ENCODE peak calls at places on chromosomes 11 and 22, in six cellular contexts. R is HFFc6, F is NCI-H2227 treated with DMSO at 0.1 percent for 48 hours, D is retinal pigment epithelial cell, H is memory B cell, X is HuH-7. T is an unnamed sample.

GRCh38 chr11:10351768-10352641 is 47.1 kb downstream of the ADM start:
- DNase-seq in R (peak), H (no peak), X (peak), D (no peak), F (no peak), T (peak)

GRCh38 chr22:35961480-35961902 is 67.1 kb downstream of the RBFOX2 start:
- DNase-seq in H (no peak), F (peak), D (peak), R (peak), X (no peak), T (no peak)

GRCh38 chr11:11843233-11843632 is 1.5 kb downstream of the USP47 start:
- DNase-seq in D (no peak), F (no peak), X (peak), R (peak), H (no peak), T (no peak)

GRCh38 chr11:14374922-14375630 is 16.1 kb upstream of the RRAS2 start:
- DNase-seq in D (no peak), X (no peak), R (no peak), F (no peak), H (no peak), T (no peak)

GRCh38 chr22:50105529-50106100 is 15.8 kb downstream of the MOV10L1 start:
- DNase-seq in X (no peak), D (no peak), H (no peak), R (peak), F (no peak), T (no peak)

GRCh38 chr22:18985761-18986160 is 49.7 kb upstream of the PRODH start:
- DNase-seq in F (no peak), H (no peak), R (no peak), X (no peak), D (no peak), T (no peak)

GRCh38 chr11:77101043-77101537 is 1.6 kb upstream of the OMP start:
- DNase-seq in D (no peak), X (no peak), H (no peak), F (no peak), R (peak), T (no peak)

GRCh38 chr22:48096411-48096810 is 1334.0 kb downstream of the TBC1D22A start:
- DNase-seq in D (no peak), X (no peak), F (no peak), H (no peak), R (no peak), T (no peak)

GRCh38 chr11:30585892-30586250 is 282 bp downstream of the MPPED2 start:
- DNase-seq in R (no peak), D (no peak), F (no peak), X (peak), H (no peak), T (no peak)

GRCh38 chr11:10715571-10715970 is 22.0 kb upstream of the IRAG1 start:
- DNase-seq in H (no peak), D (no peak), F (no peak), R (no peak), X (no peak), T (no peak)

GRCh38 chr11:536841-537621 is at the start of gene LRRC56:
- DNase-seq in F (no peak), X (peak), D (peak), H (peak), R (peak), T (peak)

GRCh38 chr11:110711776-110712642 is at the start of gene ARHGAP20:
- DNase-seq in D (no peak), H (peak), F (peak), X (peak), R (peak), T (peak)

GRCh38 chr22:32338757-32339156 is 18.9 kb upstream of the RFPL3 start:
- DNase-seq in R (no peak), D (no peak), H (no peak), F (no peak), X (no peak), T (no peak)

GRCh38 chr22:39463931-39464390 is 7.1 kb downstream of the MGAT3 start:
- DNase-seq in D (no peak), X (no peak), R (no peak), F (no peak), H (no peak), T (no peak)

GRCh38 chr11:115674831-115675230 is 170.6 kb upstream of the CADM1 start:
- DNase-seq in F (no peak), R (no peak), H (no peak), X (no peak), D (no peak), T (no peak)

GRCh38 chr11:72821221-72821919 is 7.2 kb downstream of the ATG16L2 start:
- DNase-seq in R (no peak), H (no peak), X (no peak), F (no peak), D (no peak), T (no peak)

GRCh38 chr22:50525991-50526848 is 822 bp upstream of the SCO2 start:
- DNase-seq in R (peak), D (no peak), H (peak), F (peak), X (peak), T (peak)

GRCh38 chr11:45592581-45592980 is 72.8 kb downstream of the CHST1 start:
- DNase-seq in F (no peak), X (no peak), D (no peak), H (no peak), R (no peak), T (no peak)

GRCh38 chr11:132640952-132641351 is 891.3 kb downstream of the OPCML start:
- DNase-seq in R (no peak), H (no peak), X (no peak), D (no peak), F (no peak), T (no peak)

GRCh38 chr22:37244114-37244921 is at the start of gene RAC2:
- DNase-seq in D (no peak), F (no peak), R (no peak), H (peak), X (no peak), T (no peak)

GRCh38 chr11:2383823-2384722 is 7.0 kb downstream of the CD81 start:
- DNase-seq in F (no peak), D (no peak), X (no peak), R (no peak), H (peak), T (no peak)

GRCh38 chr22:24727218-24727851 is 47.2 kb downstream of the PIWIL3 start:
- DNase-seq in H (no peak), X (no peak), D (peak), F (no peak), R (peak), T (peak)